ENCODE peak calls at places on chromosome 2, in five cellular contexts. X is psoas muscle, E is ovary, T is heart right ventricle, U is Caco-2. G is an unnamed sample. For H3K4me1, the result is how much of the 10 kb centered on the place peaks cover.

GRCh38 chr2:99729104-99729503 is 239.3 kb upstream of the REV1 start:
- DNase-seq in U (no peak), E (no peak), X (no peak), T (no peak), G (no peak)

GRCh38 chr2:27735263-27735904 is 36.1 kb upstream of the MRPL33 start:
- DNase-seq in T (peak), X (peak), E (peak), U (no peak), G (peak)

GRCh38 chr2:172572981-172573380 is 17.1 kb downstream of the PDK1 start:
- DNase-seq in T (no peak), X (no peak), U (no peak), E (no peak), G (no peak)

GRCh38 chr2:199273043-199273647 is 184.6 kb downstream of the SATB2 start:
- DNase-seq in T (no peak), E (no peak), U (no peak), X (no peak), G (no peak)

GRCh38 chr2:176334729-176335128 is 65.5 kb downstream of the MTX2 start:
- DNase-seq in X (no peak), E (no peak), T (no peak), U (no peak), G (no peak)

GRCh38 chr2:567865-568638 is 109.2 kb downstream of the TMEM18 start:
- DNase-seq in T (peak), E (peak), U (no peak), X (no peak), G (no peak)

GRCh38 chr2:171902840-171903420 is 8.9 kb upstream of the SLC25A12 start:
- DNase-seq in E (no peak), X (no peak), U (no peak), T (no peak), G (no peak)

GRCh38 chr2:54497738-54498680 is 41.9 kb downstream of the SPTBN1 start:
- DNase-seq in X (no peak), E (no peak), U (peak), T (peak), G (peak)

GRCh38 chr2:98809116-98809515 is 78.2 kb upstream of the MGAT4A start:
- DNase-seq in E (no peak), T (no peak), U (no peak), X (no peak), G (no peak)

GRCh38 chr2:56008661-56009411 is 85.3 kb upstream of the EFEMP1 start:
- DNase-seq in U (no peak), X (peak), T (peak), E (peak), G (peak)

GRCh38 chr2:239441724-239442123 is 40.9 kb upstream of the HDAC4 start:
- DNase-seq in U (no peak), X (no peak), E (no peak), T (no peak), G (no peak)

GRCh38 chr2:32864337-32864736 is 82.4 kb upstream of the LTBP1 start:
- DNase-seq in X (no peak), E (no peak), T (no peak), U (no peak), G (no peak)

GRCh38 chr2:224997802-224998201 is 44.5 kb downstream of the DOCK10 start:
- DNase-seq in E (peak), U (no peak), T (peak), X (no peak), G (no peak)

GRCh38 chr2:40096360-40096759 is 317.3 kb upstream of the THUMPD2 start:
- DNase-seq in X (no peak), U (no peak), E (no peak), T (no peak), G (no peak)

GRCh38 chr2:28358668-28359201 is 33.9 kb upstream of the FOSL2 start:
- DNase-seq in E (no peak), U (no peak), T (no peak), X (peak), G (no peak)

GRCh38 chr2:119853777-119854399 is 94.2 kb downstream of the PTPN4 start:
- DNase-seq in E (no peak), T (no peak), X (no peak), U (no peak), G (peak)

GRCh38 chr2:39696072-39696471 is 30.4 kb downstream of the TMEM178A start:
- DNase-seq in X (no peak), U (no peak), E (no peak), T (no peak), G (no peak)

GRCh38 chr2:8837795-8838140 is 355 bp upstream of the KIDINS220 start:
- DNase-seq in E (no peak), X (no peak), T (peak), U (no peak), G (no peak)

GRCh38 chr2:174590346-174590745 is 7.3 kb downstream of the WIPF1 start:
- DNase-seq in U (no peak), E (no peak), T (no peak), X (no peak), G (no peak)

GRCh38 chr2:105787376-105788318 is 42.9 kb downstream of the NCK2 start:
- DNase-seq in T (no peak), X (no peak), E (no peak), U (no peak), G (no peak)

GRCh38 chr2:161223139-161223732 is 63.0 kb downstream of the TANK start:
- DNase-seq in E (no peak), T (no peak), U (no peak), X (no peak), G (peak)

GRCh38 chr2:151437630-151438029 is 27.9 kb downstream of the RIF1 start:
- DNase-seq in X (no peak), E (no peak), U (no peak), T (no peak), G (peak)

GRCh38 chr2:69683170-69683971 is 39.8 kb upstream of the AAK1 start:
- DNase-seq in T (peak), U (no peak), E (no peak), X (no peak), G (no peak)

GRCh38 chr2:197273485-197273884 is 37.1 kb downstream of the ANKRD44 start:
- DNase-seq in X (peak), E (no peak), T (no peak), U (no peak), G (no peak)

GRCh38 chr2:26136431-26136830 is 36.5 kb upstream of the GAREM2 start:
- DNase-seq in T (no peak), X (no peak), U (no peak), E (no peak), G (no peak)

GRCh38 chr2:230319211-230319862 is 7.7 kb upstream of the SP140L start:
- DNase-seq in U (no peak), T (peak), X (no peak), E (no peak), G (no peak)

GRCh38 chr2:152421521-152422367 is 86.8 kb downstream of the FMNL2 start:
- DNase-seq in X (no peak), U (peak), E (no peak), T (peak), G (no peak)

GRCh38 chr2:106562826-106563594 is 75.8 kb downstream of the CD8B2 start:
- DNase-seq in U (no peak), X (no peak), T (no peak), E (no peak), G (peak)

GRCh38 chr2:136008205-136008865 is 22.9 kb upstream of the DARS1 start:
- DNase-seq in X (peak), T (peak), E (no peak), U (no peak), G (no peak)

GRCh38 chr2:224520064-224520463 is 65.1 kb downstream of the CUL3 start:
- DNase-seq in T (no peak), U (no peak), X (no peak), E (no peak), G (no peak)

GRCh38 chr2:10329880-10330699 is 27.4 kb downstream of the HPCAL1 start:
- DNase-seq in U (peak), T (no peak), E (no peak), X (no peak), G (no peak)

GRCh38 chr2:231223458-231223970 is 25.1 kb downstream of the ARMC9 start:
- DNase-seq in U (no peak), X (no peak), E (no peak), T (no peak), G (no peak)

GRCh38 chr2:223084873-223085272 is 32.9 kb downstream of the KCNE4 start:
- DNase-seq in U (no peak), X (peak), T (peak), E (no peak), G (no peak)

GRCh38 chr2:212646698-212647097 is 108.1 kb upstream of the ERBB4 start:
- DNase-seq in X (no peak), U (no peak), E (no peak), T (no peak), G (no peak)

GRCh38 chr2:212644195-212644837 is 105.7 kb upstream of the ERBB4 start:
- DNase-seq in X (no peak), U (no peak), T (no peak), E (no peak), G (no peak)

DNA sequence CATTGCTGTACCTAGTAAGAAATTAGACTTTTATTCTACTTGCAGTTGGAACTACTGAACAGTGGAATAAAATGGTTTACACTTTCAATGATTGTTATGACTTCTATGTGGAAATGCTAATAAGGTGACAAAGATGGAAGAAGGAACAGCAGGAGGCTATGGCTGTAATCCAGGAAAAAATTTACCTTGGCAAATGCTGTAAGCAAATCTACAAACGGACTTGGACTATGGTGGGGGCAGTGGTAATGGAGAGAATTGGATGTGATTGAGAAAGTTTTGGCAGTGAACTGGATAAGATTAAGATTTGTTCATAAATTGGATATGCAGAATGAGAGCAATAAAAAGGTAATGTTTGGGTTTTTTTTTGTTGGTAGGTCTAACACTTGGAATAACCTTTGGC is 111.0 kb upstream of the ERBB4 start:
- DNase-seq in E (no peak), T (no peak), X (no peak), U (no peak), G (no peak)
- H3K4me1 ChIP-seq in E (under half), T (under half), X (under half), U (under half), G (under half)

GRCh38 chr2:121479882-121480522 is 50.7 kb upstream of the RNU4ATAC start:
- DNase-seq in T (no peak), E (no peak), X (no peak), U (no peak), G (peak)
- TF ChIP-seq CTCF in T (peak), E (no peak), X (no peak), U (peak), G (peak)

DNA sequence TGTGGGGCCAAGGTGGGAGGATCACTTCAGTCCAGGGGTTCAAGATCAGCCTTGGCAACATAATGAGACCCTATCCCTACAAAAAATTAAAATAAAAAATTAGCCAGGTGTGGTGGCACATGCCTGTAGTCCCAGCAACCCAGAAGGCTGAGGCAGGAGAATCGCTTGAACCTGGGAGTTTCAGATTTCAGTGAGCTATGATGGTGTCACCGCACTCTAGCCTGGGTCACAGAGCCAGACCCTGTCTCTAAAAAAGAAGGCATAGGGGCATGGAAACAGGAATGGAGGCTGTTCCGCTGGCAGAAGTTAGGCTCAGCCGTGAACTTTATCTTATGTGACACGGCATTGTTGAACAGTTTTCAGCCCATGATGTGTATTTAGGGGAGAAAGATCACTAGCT is 47.5 kb downstream of the SH3RF3 start:
- DNase-seq in T (no peak), E (no peak), X (no peak), U (no peak), G (no peak)
- H3K4me1 ChIP-seq in T (under half), E (under half), X (half or more), U (under half), G (under half)

GRCh38 chr2:6865346-6866238 is at the start of gene CMPK2:
- DNase-seq in E (peak), U (peak), T (peak), X (peak), G (peak)

GRCh38 chr2:6864251-6864758 is 1.4 kb downstream of the CMPK2 start:
- DNase-seq in T (no peak), X (no peak), E (no peak), U (no peak), G (no peak)

GRCh38 chr2:6866982-6867381 is 1.3 kb upstream of the CMPK2 start:
- DNase-seq in X (no peak), E (no peak), U (no peak), T (no peak), G (no peak)

GRCh38 chr2:6864938-6865345 is 765 bp downstream of the CMPK2 start:
- DNase-seq in E (no peak), U (no peak), T (no peak), X (peak), G (peak)

GRCh38 chr2:6866239-6866745 is 585 bp upstream of the CMPK2 start:
- DNase-seq in U (peak), X (no peak), E (peak), T (peak), G (peak)
- TF ChIP-seq CTCF in U (peak), X (peak), E (peak), T (peak), G (peak)

DNA sequence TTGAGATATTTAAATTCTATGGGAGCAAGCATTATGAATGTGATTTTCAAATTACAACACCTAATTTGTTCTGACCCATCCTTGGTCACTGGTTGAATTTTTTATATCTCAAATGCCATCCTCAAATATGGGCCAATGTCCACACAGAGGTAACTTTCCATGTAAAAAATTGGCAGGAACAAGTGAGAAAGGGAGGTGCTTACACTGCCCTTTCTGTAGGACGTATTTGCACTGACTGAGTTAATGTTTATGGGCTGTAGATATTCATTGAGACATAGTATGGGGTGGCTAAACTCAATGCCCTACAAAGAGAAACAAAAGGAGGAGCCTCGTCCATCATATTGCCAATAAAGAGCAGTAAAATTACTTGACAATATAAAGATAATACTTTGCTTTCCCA is 259.3 kb downstream of the NRXN1 start:
- DNase-seq in U (no peak), X (no peak), T (no peak), E (no peak), G (no peak)
- H3K4me1 ChIP-seq in U (under half), X (under half), T (under half), E (under half), G (under half)

DNA sequence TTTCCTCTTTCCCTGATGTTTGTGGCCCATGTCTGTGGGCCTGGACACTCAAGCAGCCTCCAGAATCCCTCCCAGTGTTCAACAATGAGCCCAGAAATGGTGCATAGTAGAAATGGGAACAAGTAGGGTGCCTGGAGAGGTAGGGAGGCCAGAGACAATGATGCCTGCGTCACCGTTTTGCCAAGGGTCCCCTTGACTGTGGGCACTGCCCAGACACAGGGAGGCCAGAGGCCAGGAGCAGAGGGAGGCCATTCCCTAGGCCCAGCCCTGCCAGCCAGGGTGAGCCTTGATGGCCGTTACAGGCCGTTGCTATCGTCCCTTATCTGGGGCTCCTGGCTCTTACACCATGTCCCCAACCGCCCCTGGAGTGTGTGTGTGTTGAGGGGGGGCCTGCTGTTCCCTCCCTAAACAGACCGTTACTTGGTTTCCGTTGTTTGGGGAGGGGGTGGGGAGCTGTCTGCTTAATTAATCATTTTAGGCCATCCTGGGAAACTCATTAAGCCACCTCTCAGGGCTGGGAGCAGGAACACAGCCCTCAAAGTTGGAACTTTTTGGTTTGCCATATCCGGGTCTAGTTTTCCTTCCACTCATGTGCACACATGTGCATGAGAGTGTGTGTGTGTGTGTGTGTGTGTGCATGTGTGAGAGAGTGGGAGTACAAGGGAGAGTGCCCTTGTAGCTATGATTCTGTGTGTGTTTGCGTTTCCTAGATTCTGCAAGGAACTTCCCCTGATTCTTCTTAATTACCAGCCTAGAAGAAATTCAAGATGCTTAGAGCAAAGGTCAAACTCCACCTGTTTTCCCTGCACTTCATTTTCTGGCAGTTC is 135.2 kb upstream of the HAAO start:
- DNase-seq in E (peak), T (peak), X (peak), U (no peak), G (peak)
- TF ChIP-seq CTCF in E (no peak), T (no peak), X (no peak), U (no peak), G (no peak)

DNA sequence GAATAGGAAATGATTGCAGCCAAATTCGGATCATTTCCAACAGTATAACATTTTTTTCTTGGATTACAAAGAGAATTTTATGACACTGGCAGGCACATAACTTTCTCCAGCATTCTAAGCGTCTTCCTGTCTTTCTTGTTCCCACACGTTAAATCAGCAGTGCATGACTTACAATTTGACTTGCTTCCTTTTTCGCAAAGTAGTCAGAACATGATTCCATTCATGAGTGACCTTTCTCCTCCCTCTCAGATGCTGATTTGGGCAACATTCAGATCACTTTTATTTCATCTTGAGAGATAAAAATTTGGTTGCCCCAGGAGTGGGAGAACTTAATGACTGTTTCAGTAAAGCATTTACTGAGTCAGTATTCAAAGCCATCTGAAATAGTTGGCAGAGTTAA is 858.7 kb upstream of the ACVR2A start:
- DNase-seq in X (no peak), E (no peak), T (no peak), U (no peak), G (no peak)
- H3K4me1 ChIP-seq in X (under half), E (under half), T (under half), U (under half), G (under half)

DNA sequence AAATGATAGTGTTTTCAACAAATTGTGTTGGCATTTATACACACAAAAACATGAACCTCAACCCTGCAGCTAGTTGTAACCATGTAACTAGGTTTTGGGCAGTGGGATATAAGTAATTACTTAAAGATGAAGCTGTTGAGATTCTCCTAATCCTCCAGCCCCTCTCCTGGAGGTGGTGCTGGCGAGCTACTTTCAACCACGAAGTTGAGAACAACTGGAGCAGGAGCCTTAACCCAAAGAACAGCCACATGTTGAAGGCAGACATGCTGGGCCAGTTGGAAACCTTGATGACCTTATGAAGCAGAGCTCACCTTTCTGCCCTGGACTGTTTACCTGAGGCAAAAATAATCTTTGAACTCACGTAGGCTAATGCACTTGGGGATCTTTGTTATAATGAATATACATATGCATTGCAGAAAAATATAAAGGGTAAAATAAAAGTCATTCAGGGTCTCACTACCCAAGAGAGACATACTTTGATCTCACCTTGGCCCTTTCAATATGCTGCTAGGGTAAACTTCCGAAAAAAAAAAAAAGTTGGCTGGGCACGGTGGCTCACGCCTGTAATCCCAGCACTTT is 89.6 kb upstream of the NPAS2 start:
- DNase-seq in E (no peak), T (peak), U (peak), X (peak), G (peak)
- TF ChIP-seq CTCF in E (no peak), T (peak), U (peak), X (peak), G (peak)

G was measured in neural progenitor cell.